ENCODE peak calls at places on chromosomes 7 and 10, in six cellular contexts. S, H, G, Y, W and U are unnamed samples.

GRCh38 chr7:157004050-157004838 is 6.2 kb downstream of the MNX1 start:
- DNase-seq in S (no peak), H (no peak), G (peak; percentile 75), Y (no peak), W (no peak), U (peak; percentile 10)

GRCh38 chr10:69317175-69318086 is 39.1 kb downstream of the HK1 start:
- DNase-seq in S (peak; percentile 78), H (no peak), G (no peak), Y (no peak), W (peak; percentile 66), U (no peak)

GRCh38 chr10:58782876-58783859 is 270.5 kb downstream of the BICC1 start:
- DNase-seq in S (no peak), H (no peak), G (peak; percentile 3), Y (peak; percentile 70), W (peak; percentile 13), U (no peak)

GRCh38 chr10:28569506-28570159 is 36.7 kb downstream of the WAC start:
- DNase-seq in S (no peak), H (no peak), G (no peak), Y (no peak), W (no peak), U (no peak)

GRCh38 chr7:29796181-29796580 is 10.1 kb upstream of the WIPF3 start:
- DNase-seq in S (no peak), H (no peak), G (no peak), Y (no peak), W (no peak), U (no peak)

GRCh38 chr10:78896169-78896931 is 172.4 kb upstream of the ZMIZ1 start:
- DNase-seq in S (no peak), H (no peak), G (no peak), Y (no peak), W (no peak), U (no peak)

GRCh38 chr10:63977329-63977923 is 456.2 kb downstream of the REEP3 start:
- DNase-seq in S (peak; percentile 53), H (no peak), G (peak; percentile 39), Y (no peak), W (peak; percentile 46), U (no peak)

GRCh38 chr10:121266370-121266769 is 331.9 kb downstream of the FGFR2 start:
- DNase-seq in S (no peak), H (no peak), G (no peak), Y (no peak), W (no peak), U (no peak)

GRCh38 chr10:1957057-1957456 is 219.7 kb upstream of the ADARB2 start:
- DNase-seq in S (peak; percentile 17), H (no peak), G (no peak), Y (no peak), W (no peak), U (no peak)

GRCh38 chr7:112970771-112971170 is 115.9 kb downstream of the GPR85 start:
- DNase-seq in S (no peak), H (no peak), G (no peak), Y (no peak), W (no peak), U (no peak)

GRCh38 chr7:34776748-34777358 is 118.8 kb downstream of the NPSR1 start:
- DNase-seq in S (no peak), H (no peak), G (no peak), Y (no peak), W (no peak), U (no peak)

GRCh38 chr10:75959209-75959608 is 527.8 kb downstream of the LRMDA start:
- DNase-seq in S (no peak), H (no peak), G (no peak), Y (no peak), W (no peak), U (no peak)

GRCh38 chr7:137685439-137686164 is 161.2 kb downstream of the DGKI start:
- DNase-seq in S (no peak), H (no peak), G (no peak), Y (no peak), W (no peak), U (no peak)

GRCh38 chr10:35641430-35642015 is 573 bp downstream of the FZD8 start:
- DNase-seq in S (no peak), H (peak; percentile 19), G (peak; percentile 61), Y (no peak), W (no peak), U (no peak)

GRCh38 chr7:121480566-121481335 is 84.6 kb upstream of the FAM3C start:
- DNase-seq in S (no peak), H (no peak), G (no peak), Y (no peak), W (no peak), U (no peak)

GRCh38 chr10:12656518-12657142 is 307.3 kb downstream of the CAMK1D start:
- DNase-seq in S (no peak), H (no peak), G (no peak), Y (no peak), W (no peak), U (peak; percentile 44)

GRCh38 chr10:22133640-22134624 is 83.9 kb downstream of the EBLN1 start:
- DNase-seq in S (peak; percentile 3), H (no peak), G (no peak), Y (no peak), W (no peak), U (no peak)

GRCh38 chr7:3722396-3722846 is 421.4 kb downstream of the SDK1 start:
- DNase-seq in S (peak; percentile 59), H (no peak), G (peak; percentile 56), Y (peak; percentile 21), W (peak; percentile 20), U (no peak)

GRCh38 chr10:117539271-117539876 is 3.2 kb upstream of the EMX2 start:
- DNase-seq in S (no peak), H (no peak), G (no peak), Y (no peak), W (no peak), U (no peak)

GRCh38 chr7:150665075-150665794 is 20.3 kb upstream of the GIMAP2 start:
- DNase-seq in S (peak; percentile 74), H (no peak), G (no peak), Y (no peak), W (no peak), U (no peak)

GRCh38 chr10:68053553-68053952 is 21.5 kb downstream of the HERC4 start:
- DNase-seq in S (no peak), H (no peak), G (no peak), Y (no peak), W (no peak), U (no peak)

GRCh38 chr10:31032515-31033132 is 959 bp upstream of the ZNF438 start:
- DNase-seq in S (no peak), H (no peak), G (no peak), Y (no peak), W (peak; percentile 33), U (no peak)

GRCh38 chr10:32340596-32341180 is 6.3 kb downstream of the EPC1 start:
- DNase-seq in S (peak; percentile 52), H (no peak), G (no peak), Y (no peak), W (no peak), U (no peak)

GRCh38 chr10:121595321-121595805 is 2.9 kb downstream of the FGFR2 start:
- DNase-seq in S (no peak), H (no peak), G (no peak), Y (no peak), W (no peak), U (no peak)

GRCh38 chr7:131689662-131690234 is 133.3 kb upstream of the PODXL start:
- DNase-seq in S (no peak), H (no peak), G (no peak), Y (no peak), W (no peak), U (no peak)

GRCh38 chr7:131687296-131687695 is 130.9 kb upstream of the PODXL start:
- DNase-seq in S (no peak), H (no peak), G (no peak), Y (no peak), W (no peak), U (no peak)

GRCh38 chr7:131690446-131690845 is 134.0 kb upstream of the PODXL start:
- DNase-seq in S (no peak), H (no peak), G (no peak), Y (no peak), W (no peak), U (no peak)

GRCh38 chr7:131686833-131687232 is 130.4 kb upstream of the PODXL start:
- DNase-seq in S (no peak), H (no peak), G (no peak), Y (no peak), W (no peak), U (no peak)

GRCh38 chr7:131688738-131689661 is 132.6 kb upstream of the PODXL start:
- DNase-seq in S (peak; percentile 70), H (peak; percentile 51), G (peak; percentile 87), Y (peak; percentile 51), W (peak; percentile 72), U (peak; percentile 96)
- TF ChIP-seq CTCF in S (peak; percentile 85), H (peak; percentile 79), G (peak; percentile 95), Y (peak; percentile 96), W (peak; percentile 86), U (peak; percentile 93)

DNA sequence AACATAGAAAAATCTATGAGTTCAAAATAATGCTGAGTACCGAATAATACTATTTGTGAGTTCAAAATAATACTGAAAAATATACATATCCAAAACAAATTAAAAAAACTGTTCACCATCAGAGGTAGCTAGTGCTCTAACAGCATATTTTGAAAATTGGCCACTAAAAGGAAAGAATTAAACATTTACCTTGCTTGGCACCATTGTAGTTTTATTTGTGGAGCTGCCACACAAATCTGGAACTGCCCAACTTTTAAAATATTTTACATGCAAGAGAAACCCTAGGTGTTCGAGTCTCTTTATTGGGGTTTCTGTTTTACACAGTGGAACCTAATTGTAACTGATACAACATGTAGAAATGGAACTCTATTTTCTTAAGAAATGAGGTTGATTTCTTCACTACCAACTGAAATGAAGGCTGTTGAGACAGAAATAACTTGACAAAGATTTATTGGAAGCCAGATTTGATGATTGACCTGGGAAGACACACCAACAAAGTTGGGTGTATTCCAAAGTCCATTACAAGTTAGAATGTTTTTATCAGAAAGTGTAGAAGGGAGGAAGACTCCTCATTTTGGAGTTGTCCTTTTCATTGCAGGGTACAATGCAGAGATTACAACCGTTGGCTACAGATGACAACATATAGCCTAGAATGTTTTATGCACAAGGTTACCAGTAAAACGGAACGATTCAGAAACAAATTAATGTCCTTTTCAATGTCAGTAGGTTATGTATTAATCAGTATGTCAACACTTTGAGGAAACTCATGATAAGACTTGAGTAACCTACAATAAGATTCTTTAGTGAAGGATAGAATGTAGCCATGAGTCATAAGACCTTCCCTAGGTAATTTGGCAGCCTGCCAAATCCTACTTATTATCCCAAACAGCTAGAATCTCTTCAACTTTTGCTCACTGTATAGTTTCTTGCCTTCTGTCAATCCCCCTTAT is 73.8 kb upstream of the PAPSS2 start:
- DNase-seq in S (no peak), H (no peak), G (no peak), Y (no peak), W (peak; percentile 86), U (no peak)
- TF ChIP-seq CTCF in S (no peak), H (no peak), G (no peak), Y (no peak), W (no peak), U (no peak)

DNA sequence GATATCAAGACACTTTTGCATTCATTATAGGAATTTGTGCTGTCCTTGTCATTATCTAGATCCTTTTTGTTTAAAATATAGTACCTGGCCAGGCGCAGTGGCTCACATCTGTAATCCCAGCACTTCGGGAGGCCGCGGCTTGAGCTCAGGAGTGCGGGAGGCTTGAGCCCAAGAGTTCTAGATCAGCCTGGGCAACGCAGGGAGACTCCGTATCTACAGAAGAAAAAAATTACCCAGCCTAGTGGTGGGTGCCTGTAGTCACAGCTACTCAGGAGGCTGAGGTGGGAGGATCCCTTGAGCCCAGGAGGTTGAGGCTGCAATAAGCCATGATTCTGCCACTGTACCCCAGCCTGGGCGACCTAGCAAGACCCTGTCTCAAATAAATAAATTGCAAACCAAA is 621 bp upstream of the MORN4 start:
- DNase-seq in S (peak; percentile 39), H (no peak), G (no peak), Y (no peak), W (no peak), U (no peak)
- TF ChIP-seq CTCF in S (peak; percentile 62), H (no peak), G (no peak), Y (peak; percentile 29), W (no peak), U (no peak)

GRCh38 chr10:24396396-24396795 is 187.5 kb downstream of the KIAA1217 start:
- DNase-seq in S (no peak), H (no peak), G (no peak), Y (no peak), W (no peak), U (no peak)
- TF ChIP-seq CTCF in S (no peak), H (no peak), G (no peak), Y (peak; percentile 21), W (no peak), U (no peak)